ENCODE peak calls at places on chromosomes 4 and X, in eight cellular contexts. C is vagina, K is HCT116, B is AG04450, X is GM12865, R is IMR-90, N is B cell, U is neural crest cell. A is an unnamed sample.

GRCh38 chrX:108167211-108167872 is 75.8 kb downstream of the ATG4A start:
- DNase-seq in B (no peak), U (no peak), C (no peak), X (no peak), N (no peak), R (peak), K (peak), A (no peak)

GRCh38 chr4:153955306-153955705 is 166.4 kb upstream of the SFRP2 start:
- DNase-seq in R (no peak), K (no peak), B (no peak), X (no peak), N (no peak), U (no peak), C (no peak), A (no peak)

GRCh38 chr4:71296945-71297344 is 41.9 kb upstream of the SLC4A4 start:
- DNase-seq in R (no peak), X (no peak), B (no peak), C (no peak), K (no peak), N (no peak), U (no peak), A (no peak)

GRCh38 chrX:23616361-23616760 is 50.9 kb upstream of the PRDX4 start:
- DNase-seq in U (no peak), C (no peak), K (no peak), B (no peak), N (no peak), R (peak), X (peak), A (peak)

GRCh38 chr4:102825261-102826071 is 1.9 kb downstream of the UBE2D3 start:
- DNase-seq in B (peak), U (peak), X (peak), R (peak), N (no peak), C (no peak), K (peak), A (no peak)

GRCh38 chr4:112266823-112267222 is 18.9 kb downstream of the TIFA start:
- DNase-seq in N (no peak), K (no peak), U (no peak), B (no peak), X (peak), R (peak), C (no peak), A (no peak)

GRCh38 chr4:87055340-87055739 is 120.5 kb downstream of the AFF1 start:
- DNase-seq in K (no peak), B (no peak), U (no peak), X (no peak), N (no peak), R (no peak), C (no peak), A (no peak)

GRCh38 chr4:137576437-137576836 is 44.1 kb upstream of the PCDH18 start:
- DNase-seq in R (peak), N (no peak), B (no peak), K (no peak), C (no peak), X (no peak), U (no peak), A (no peak)

GRCh38 chr4:151434183-151434860 is 25.3 kb downstream of the FHIP1A start:
- DNase-seq in B (no peak), R (peak), U (no peak), K (no peak), C (no peak), N (no peak), X (no peak), A (no peak)

GRCh38 chr4:164536829-164537228 is 217.1 kb upstream of the SMIM31 start:
- DNase-seq in C (no peak), X (no peak), B (no peak), K (peak), N (no peak), R (peak), U (no peak), A (no peak)

GRCh38 chr4:23889814-23890269 is at the start of gene PPARGC1A:
- DNase-seq in B (no peak), U (peak), X (peak), C (no peak), N (no peak), R (peak), K (no peak), A (no peak)

GRCh38 chr4:44162538-44163270 is 285.9 kb downstream of the KCTD8 start:
- DNase-seq in X (no peak), K (no peak), B (no peak), R (no peak), N (no peak), C (no peak), U (no peak), A (no peak)

GRCh38 chrX:1212532-1212931 is at the start of gene CRLF2:
- DNase-seq in N (no peak), R (no peak), U (no peak), B (no peak), X (peak), C (no peak), K (peak), A (peak)

GRCh38 chr4:157076578-157076947 is 613 bp downstream of the GLRB start:
- DNase-seq in U (peak), B (no peak), C (no peak), N (no peak), R (no peak), K (no peak), X (no peak), A (peak)

GRCh38 chrX:104343408-104344129 is 88.8 kb upstream of the ESX1 start:
- DNase-seq in U (peak), B (no peak), K (peak), X (peak), N (no peak), C (no peak), R (peak), A (no peak)
- TF ChIP-seq CTCF in U (peak), B (peak), K (peak), X (peak), N (peak), C (no peak), R (peak), A (peak)

DNA sequence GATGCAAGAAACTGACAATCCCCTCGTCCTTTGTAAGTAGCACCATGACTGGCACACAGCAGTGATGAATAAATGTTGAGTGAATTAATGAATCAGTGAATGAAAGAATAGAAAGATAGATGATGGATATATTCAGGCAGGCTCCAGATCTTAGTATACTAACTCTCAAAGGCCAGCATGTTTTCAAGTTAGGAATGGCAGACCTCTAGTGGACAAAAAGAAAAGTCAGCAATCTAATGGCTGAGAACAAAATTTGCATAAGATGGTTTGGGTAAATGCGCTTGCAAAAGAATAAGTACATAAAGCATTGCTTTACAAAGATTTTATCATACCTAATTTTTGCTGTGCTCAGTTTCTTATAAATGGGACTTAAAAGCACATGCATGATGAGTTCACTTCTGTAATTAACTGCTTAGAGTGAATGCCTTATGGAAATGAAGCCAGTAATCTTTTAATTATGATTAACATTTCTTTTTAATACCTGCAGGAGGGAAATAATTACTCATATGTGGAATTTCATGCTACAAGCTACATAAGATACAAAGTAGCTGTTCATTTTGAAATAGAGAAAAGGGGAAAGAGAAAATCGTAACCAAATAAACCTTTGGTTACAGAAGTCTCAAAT is 126.9 kb upstream of the GPRIN3 start:
- DNase-seq in N (no peak), K (peak), B (no peak), C (no peak), U (no peak), X (peak), R (peak), A (peak)
- TF ChIP-seq CTCF in N (peak), K (peak), B (peak), C (peak), U (peak), X (peak), R (peak), A (peak)

GRCh38 chrX:24838624-24839023 is 144.9 kb downstream of the POLA1 start:
- DNase-seq in N (no peak), B (no peak), K (no peak), R (peak), X (peak), U (peak), C (no peak), A (peak)
- TF ChIP-seq CTCF in N (peak), B (peak), K (peak), R (peak), X (peak), U (peak), C (peak), A (peak)

GRCh38 chr4:140427104-140427918 is at the start of gene CLGN:
- DNase-seq in B (no peak), K (peak), R (peak), U (peak), N (peak), X (peak), C (no peak), A (peak)

GRCh38 chr4:140427919-140428471 is 547 bp upstream of the CLGN start:
- DNase-seq in B (no peak), X (no peak), R (peak), U (no peak), N (no peak), C (no peak), K (peak), A (no peak)

GRCh38 chr4:140423106-140423505 is 4.3 kb downstream of the CLGN start:
- DNase-seq in B (no peak), K (no peak), C (no peak), U (no peak), X (no peak), R (peak), N (no peak), A (no peak)

DNA sequence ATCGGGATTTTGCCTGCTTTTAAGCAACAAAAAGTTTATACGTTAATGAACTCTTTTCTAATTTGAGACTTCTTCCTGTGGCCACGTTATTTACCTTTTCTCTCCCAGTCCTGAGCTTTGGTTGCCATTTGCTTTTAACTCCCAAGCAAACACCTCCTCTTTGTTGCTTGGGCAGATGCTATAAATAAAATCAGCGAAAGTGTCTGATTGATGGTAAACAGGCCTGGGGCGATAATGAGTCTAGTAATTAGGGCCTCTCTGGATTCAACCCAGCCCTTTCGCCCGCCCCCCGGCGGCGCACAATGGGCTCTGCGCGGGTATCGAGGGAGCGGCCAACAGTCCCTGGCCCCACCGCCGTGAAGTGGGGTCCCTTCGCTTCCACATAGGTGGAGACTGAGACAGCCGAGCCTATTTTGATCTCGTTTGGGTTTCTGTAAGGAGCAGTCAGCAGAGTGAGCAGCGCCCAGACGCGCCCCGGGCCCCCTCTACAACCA is 791 bp downstream of the CLGN start:
- DNase-seq in C (no peak), U (peak), X (no peak), N (no peak), K (no peak), R (no peak), B (no peak), A (no peak)
- TF ChIP-seq CTCF in C (no peak), U (peak), X (no peak), N (no peak), K (no peak), R (no peak), B (no peak), A (no peak)

GRCh38 chrX:53190363-53190960 is 34.5 kb downstream of the KDM5C start:
- DNase-seq in C (no peak), B (no peak), X (no peak), R (no peak), U (no peak), N (no peak), K (no peak), A (no peak)
- TF ChIP-seq CTCF in C (no peak), B (peak), X (peak), R (peak), U (peak), N (no peak), K (peak), A (peak)